ENCODE peak calls at places on chromosomes 6 and 20, in eight cellular contexts. One of them, this sample, is unnamed.
A peak's percentile ranks its signal among the peaks of the same experiment; 100 is the strongest.

GRCh38 chr6:135675862-135676261 is 175.6 kb upstream of the PDE7B start:
- DNase-seq in NCI-H524: peak; percentile 67
- DNase-seq in GM03348: no peak
- DNase-seq in stimulated activated CD4-positive, alpha-beta T cell treated with anti-CD3 and anti-CD28 coated beads, TNF-alpha, amount 100 ng/mL, for 48 hours: no peak
- DNase-seq in activated T-cell treated with anti-CD3 and anti-CD28 coated beads for 4 hours: peak; percentile 10
- DNase-seq in neural progenitor cell: peak; percentile 72
- DNase-seq in HFF-Myc: peak; percentile 7
- DNase-seq in left ventricle myocardium inferior: no peak
- DNase-seq in this sample: no peak

GRCh38 chr6:1771324-1771723 is 161.6 kb downstream of the FOXC1 start:
- DNase-seq in NCI-H524: no peak
- DNase-seq in GM03348: no peak
- DNase-seq in stimulated activated CD4-positive, alpha-beta T cell treated with anti-CD3 and anti-CD28 coated beads, TNF-alpha, amount 100 ng/mL, for 48 hours: peak; percentile 11
- DNase-seq in activated T-cell treated with anti-CD3 and anti-CD28 coated beads for 4 hours: peak; percentile 14
- DNase-seq in neural progenitor cell: no peak
- DNase-seq in HFF-Myc: no peak
- DNase-seq in left ventricle myocardium inferior: no peak
- DNase-seq in this sample: no peak

GRCh38 chr6:168518867-168519266 is 77.9 kb downstream of the SMOC2 start:
- DNase-seq in NCI-H524: no peak
- DNase-seq in GM03348: no peak
- DNase-seq in stimulated activated CD4-positive, alpha-beta T cell treated with anti-CD3 and anti-CD28 coated beads, TNF-alpha, amount 100 ng/mL, for 48 hours: no peak
- DNase-seq in activated T-cell treated with anti-CD3 and anti-CD28 coated beads for 4 hours: no peak
- DNase-seq in neural progenitor cell: no peak
- DNase-seq in HFF-Myc: no peak
- DNase-seq in left ventricle myocardium inferior: no peak
- DNase-seq in this sample: no peak

GRCh38 chr6:52363222-52363867 is 1.4 kb downstream of the PAQR8 start:
- DNase-seq in NCI-H524: no peak
- DNase-seq in GM03348: no peak
- DNase-seq in stimulated activated CD4-positive, alpha-beta T cell treated with anti-CD3 and anti-CD28 coated beads, TNF-alpha, amount 100 ng/mL, for 48 hours: no peak
- DNase-seq in activated T-cell treated with anti-CD3 and anti-CD28 coated beads for 4 hours: no peak
- DNase-seq in neural progenitor cell: no peak
- DNase-seq in HFF-Myc: no peak
- DNase-seq in left ventricle myocardium inferior: no peak
- DNase-seq in this sample: no peak

GRCh38 chr6:36968266-36968977 is 13.9 kb downstream of the PI16 start:
- DNase-seq in NCI-H524: no peak
- DNase-seq in GM03348: no peak
- DNase-seq in stimulated activated CD4-positive, alpha-beta T cell treated with anti-CD3 and anti-CD28 coated beads, TNF-alpha, amount 100 ng/mL, for 48 hours: no peak
- DNase-seq in activated T-cell treated with anti-CD3 and anti-CD28 coated beads for 4 hours: no peak
- DNase-seq in neural progenitor cell: no peak
- DNase-seq in HFF-Myc: no peak
- DNase-seq in left ventricle myocardium inferior: peak; percentile 62
- DNase-seq in this sample: no peak

GRCh38 chr6:144349690-144350132 is 64.6 kb downstream of the UTRN start:
- DNase-seq in NCI-H524: no peak
- DNase-seq in GM03348: peak; percentile 36
- DNase-seq in stimulated activated CD4-positive, alpha-beta T cell treated with anti-CD3 and anti-CD28 coated beads, TNF-alpha, amount 100 ng/mL, for 48 hours: no peak
- DNase-seq in activated T-cell treated with anti-CD3 and anti-CD28 coated beads for 4 hours: no peak
- DNase-seq in neural progenitor cell: no peak
- DNase-seq in HFF-Myc: peak; percentile 31
- DNase-seq in left ventricle myocardium inferior: no peak
- DNase-seq in this sample: no peak

GRCh38 chr6:135851442-135852271 is at the start of gene PDE7B:
- DNase-seq in NCI-H524: no peak
- DNase-seq in GM03348: peak; percentile 93
- DNase-seq in stimulated activated CD4-positive, alpha-beta T cell treated with anti-CD3 and anti-CD28 coated beads, TNF-alpha, amount 100 ng/mL, for 48 hours: no peak
- DNase-seq in activated T-cell treated with anti-CD3 and anti-CD28 coated beads for 4 hours: no peak
- DNase-seq in neural progenitor cell: peak; percentile 66
- DNase-seq in HFF-Myc: peak; percentile 97
- DNase-seq in left ventricle myocardium inferior: peak; percentile 75
- DNase-seq in this sample: peak; percentile 90

GRCh38 chr20:58511861-58512260 is 3.3 kb downstream of the APCDD1L start:
- DNase-seq in NCI-H524: no peak
- DNase-seq in GM03348: peak; percentile 22
- DNase-seq in stimulated activated CD4-positive, alpha-beta T cell treated with anti-CD3 and anti-CD28 coated beads, TNF-alpha, amount 100 ng/mL, for 48 hours: no peak
- DNase-seq in activated T-cell treated with anti-CD3 and anti-CD28 coated beads for 4 hours: no peak
- DNase-seq in neural progenitor cell: no peak
- DNase-seq in HFF-Myc: no peak
- DNase-seq in left ventricle myocardium inferior: no peak
- DNase-seq in this sample: no peak

GRCh38 chr20:45041464-45042337 is 59.2 kb downstream of the KCNS1 start:
- DNase-seq in NCI-H524: no peak
- DNase-seq in GM03348: peak; percentile 27
- DNase-seq in stimulated activated CD4-positive, alpha-beta T cell treated with anti-CD3 and anti-CD28 coated beads, TNF-alpha, amount 100 ng/mL, for 48 hours: no peak
- DNase-seq in activated T-cell treated with anti-CD3 and anti-CD28 coated beads for 4 hours: no peak
- DNase-seq in neural progenitor cell: no peak
- DNase-seq in HFF-Myc: peak; percentile 48
- DNase-seq in left ventricle myocardium inferior: no peak
- DNase-seq in this sample: no peak

GRCh38 chr6:34248198-34248726 is 544 bp downstream of the SMIM29 start:
- DNase-seq in NCI-H524: no peak
- DNase-seq in GM03348: peak; percentile 56
- DNase-seq in stimulated activated CD4-positive, alpha-beta T cell treated with anti-CD3 and anti-CD28 coated beads, TNF-alpha, amount 100 ng/mL, for 48 hours: no peak
- DNase-seq in activated T-cell treated with anti-CD3 and anti-CD28 coated beads for 4 hours: no peak
- DNase-seq in neural progenitor cell: peak; percentile 68
- DNase-seq in HFF-Myc: no peak
- DNase-seq in left ventricle myocardium inferior: peak; percentile 69
- DNase-seq in this sample: no peak

GRCh38 chr6:41917528-41917927 is 3.4 kb downstream of the MED20 start:
- DNase-seq in NCI-H524: no peak
- DNase-seq in GM03348: peak; percentile 90
- DNase-seq in stimulated activated CD4-positive, alpha-beta T cell treated with anti-CD3 and anti-CD28 coated beads, TNF-alpha, amount 100 ng/mL, for 48 hours: no peak
- DNase-seq in activated T-cell treated with anti-CD3 and anti-CD28 coated beads for 4 hours: no peak
- DNase-seq in neural progenitor cell: no peak
- DNase-seq in HFF-Myc: peak; percentile 70
- DNase-seq in left ventricle myocardium inferior: no peak
- DNase-seq in this sample: no peak

GRCh38 chr20:13085275-13085674 is 76.5 kb downstream of the SPTLC3 start:
- DNase-seq in NCI-H524: no peak
- DNase-seq in GM03348: no peak
- DNase-seq in stimulated activated CD4-positive, alpha-beta T cell treated with anti-CD3 and anti-CD28 coated beads, TNF-alpha, amount 100 ng/mL, for 48 hours: no peak
- DNase-seq in activated T-cell treated with anti-CD3 and anti-CD28 coated beads for 4 hours: no peak
- DNase-seq in neural progenitor cell: no peak
- DNase-seq in HFF-Myc: no peak
- DNase-seq in left ventricle myocardium inferior: no peak
- DNase-seq in this sample: no peak

GRCh38 chr20:31740208-31740607 is 1.1 kb downstream of the TPX2 start:
- DNase-seq in NCI-H524: no peak
- DNase-seq in GM03348: peak; percentile 31
- DNase-seq in stimulated activated CD4-positive, alpha-beta T cell treated with anti-CD3 and anti-CD28 coated beads, TNF-alpha, amount 100 ng/mL, for 48 hours: no peak
- DNase-seq in activated T-cell treated with anti-CD3 and anti-CD28 coated beads for 4 hours: no peak
- DNase-seq in neural progenitor cell: peak; percentile 5
- DNase-seq in HFF-Myc: no peak
- DNase-seq in left ventricle myocardium inferior: no peak
- DNase-seq in this sample: no peak

GRCh38 chr6:111994791-111995190 is 59.1 kb upstream of the CCN6 start:
- DNase-seq in NCI-H524: no peak
- DNase-seq in GM03348: no peak
- DNase-seq in stimulated activated CD4-positive, alpha-beta T cell treated with anti-CD3 and anti-CD28 coated beads, TNF-alpha, amount 100 ng/mL, for 48 hours: no peak
- DNase-seq in activated T-cell treated with anti-CD3 and anti-CD28 coated beads for 4 hours: no peak
- DNase-seq in neural progenitor cell: no peak
- DNase-seq in HFF-Myc: no peak
- DNase-seq in left ventricle myocardium inferior: no peak
- DNase-seq in this sample: no peak

GRCh38 chr20:51014797-51015722 is 7.8 kb downstream of the KCNG1 start:
- DNase-seq in NCI-H524: peak; percentile 45
- DNase-seq in GM03348: peak; percentile 89
- DNase-seq in stimulated activated CD4-positive, alpha-beta T cell treated with anti-CD3 and anti-CD28 coated beads, TNF-alpha, amount 100 ng/mL, for 48 hours: no peak
- DNase-seq in activated T-cell treated with anti-CD3 and anti-CD28 coated beads for 4 hours: no peak
- DNase-seq in neural progenitor cell: peak; percentile 85
- DNase-seq in HFF-Myc: peak; percentile 55
- DNase-seq in left ventricle myocardium inferior: no peak
- DNase-seq in this sample: no peak

GRCh38 chr6:72035483-72035882 is 149.1 kb downstream of the RIMS1 start:
- DNase-seq in NCI-H524: no peak
- DNase-seq in GM03348: no peak
- DNase-seq in stimulated activated CD4-positive, alpha-beta T cell treated with anti-CD3 and anti-CD28 coated beads, TNF-alpha, amount 100 ng/mL, for 48 hours: no peak
- DNase-seq in activated T-cell treated with anti-CD3 and anti-CD28 coated beads for 4 hours: no peak
- DNase-seq in neural progenitor cell: no peak
- DNase-seq in HFF-Myc: no peak
- DNase-seq in left ventricle myocardium inferior: no peak
- DNase-seq in this sample: no peak

GRCh38 chr6:73528897-73529296 is 8.1 kb upstream of the EEF1A1 start:
- DNase-seq in NCI-H524: no peak
- DNase-seq in GM03348: no peak
- DNase-seq in stimulated activated CD4-positive, alpha-beta T cell treated with anti-CD3 and anti-CD28 coated beads, TNF-alpha, amount 100 ng/mL, for 48 hours: no peak
- DNase-seq in activated T-cell treated with anti-CD3 and anti-CD28 coated beads for 4 hours: no peak
- DNase-seq in neural progenitor cell: no peak
- DNase-seq in HFF-Myc: no peak
- DNase-seq in left ventricle myocardium inferior: no peak
- DNase-seq in this sample: no peak

GRCh38 chr6:160919713-160920112 is 71.9 kb upstream of the MAP3K4 start:
- DNase-seq in NCI-H524: no peak
- DNase-seq in GM03348: peak; percentile 77
- DNase-seq in stimulated activated CD4-positive, alpha-beta T cell treated with anti-CD3 and anti-CD28 coated beads, TNF-alpha, amount 100 ng/mL, for 48 hours: no peak
- DNase-seq in activated T-cell treated with anti-CD3 and anti-CD28 coated beads for 4 hours: no peak
- DNase-seq in neural progenitor cell: no peak
- DNase-seq in HFF-Myc: peak; percentile 27
- DNase-seq in left ventricle myocardium inferior: no peak
- DNase-seq in this sample: no peak

GRCh38 chr20:25209911-25210310 is 14.4 kb downstream of the ENTPD6 start:
- DNase-seq in NCI-H524: no peak
- DNase-seq in GM03348: no peak
- DNase-seq in stimulated activated CD4-positive, alpha-beta T cell treated with anti-CD3 and anti-CD28 coated beads, TNF-alpha, amount 100 ng/mL, for 48 hours: no peak
- DNase-seq in activated T-cell treated with anti-CD3 and anti-CD28 coated beads for 4 hours: no peak
- DNase-seq in neural progenitor cell: no peak
- DNase-seq in HFF-Myc: no peak
- DNase-seq in left ventricle myocardium inferior: no peak
- DNase-seq in this sample: no peak

GRCh38 chr6:121816361-121816760 is 380.9 kb downstream of the GJA1 start:
- DNase-seq in NCI-H524: no peak
- DNase-seq in GM03348: no peak
- DNase-seq in stimulated activated CD4-positive, alpha-beta T cell treated with anti-CD3 and anti-CD28 coated beads, TNF-alpha, amount 100 ng/mL, for 48 hours: no peak
- DNase-seq in activated T-cell treated with anti-CD3 and anti-CD28 coated beads for 4 hours: no peak
- DNase-seq in neural progenitor cell: no peak
- DNase-seq in HFF-Myc: no peak
- DNase-seq in left ventricle myocardium inferior: no peak
- DNase-seq in this sample: no peak

GRCh38 chr6:1129141-1129540 is 182.8 kb upstream of the FOXQ1 start:
- DNase-seq in NCI-H524: no peak
- DNase-seq in GM03348: peak; percentile 77
- DNase-seq in stimulated activated CD4-positive, alpha-beta T cell treated with anti-CD3 and anti-CD28 coated beads, TNF-alpha, amount 100 ng/mL, for 48 hours: no peak
- DNase-seq in activated T-cell treated with anti-CD3 and anti-CD28 coated beads for 4 hours: no peak
- DNase-seq in neural progenitor cell: no peak
- DNase-seq in HFF-Myc: peak; percentile 29
- DNase-seq in left ventricle myocardium inferior: no peak
- DNase-seq in this sample: no peak

GRCh38 chr6:141482773-141483172 is 650.0 kb upstream of the GJE1 start:
- DNase-seq in NCI-H524: no peak
- DNase-seq in GM03348: no peak
- DNase-seq in stimulated activated CD4-positive, alpha-beta T cell treated with anti-CD3 and anti-CD28 coated beads, TNF-alpha, amount 100 ng/mL, for 48 hours: no peak
- DNase-seq in activated T-cell treated with anti-CD3 and anti-CD28 coated beads for 4 hours: no peak
- DNase-seq in neural progenitor cell: no peak
- DNase-seq in HFF-Myc: no peak
- DNase-seq in left ventricle myocardium inferior: no peak
- DNase-seq in this sample: no peak

GRCh38 chr6:42400031-42400760 is 51.5 kb downstream of the TRERF1 start:
- DNase-seq in NCI-H524: no peak
- DNase-seq in GM03348: no peak
- DNase-seq in stimulated activated CD4-positive, alpha-beta T cell treated with anti-CD3 and anti-CD28 coated beads, TNF-alpha, amount 100 ng/mL, for 48 hours: no peak
- DNase-seq in activated T-cell treated with anti-CD3 and anti-CD28 coated beads for 4 hours: no peak
- DNase-seq in neural progenitor cell: no peak
- DNase-seq in HFF-Myc: no peak
- DNase-seq in left ventricle myocardium inferior: no peak
- DNase-seq in this sample: no peak

GRCh38 chr6:64831680-64832079 is 875.3 kb downstream of the EYS start:
- DNase-seq in NCI-H524: no peak
- DNase-seq in GM03348: no peak
- DNase-seq in stimulated activated CD4-positive, alpha-beta T cell treated with anti-CD3 and anti-CD28 coated beads, TNF-alpha, amount 100 ng/mL, for 48 hours: no peak
- DNase-seq in activated T-cell treated with anti-CD3 and anti-CD28 coated beads for 4 hours: no peak
- DNase-seq in neural progenitor cell: no peak
- DNase-seq in HFF-Myc: no peak
- DNase-seq in left ventricle myocardium inferior: no peak
- DNase-seq in this sample: no peak

This sample was measured in coronary artery.